ENCODE peak calls at places on chromosomes 6 and 20, in ten cellular contexts. O is naive thymus-derived CD8-positive, alpha-beta T cell; A is EL; L is ovary; M is OCI-LY7; D is stimulated activated naive B cell treated with anti-CD40 and anti-IgM and Interleukin-4, amounts not matched to agents 10 μg/mL and 1 μg/mL and 100 μg/mL, for 72 hours; P is astrocyte of the spinal cord; F is lung microvascular endothelial cell; E is activated naive CD8-positive, alpha-beta T cell treated with anti-CD3 and anti-CD28 coated beads for 36 hours; I is IMR-90. V is an unnamed sample.

GRCh38 chr20:771741-772464 is 3.6 kb upstream of the SLC52A3 start:
- DNase-seq in O (no peak), A (no peak), L (no peak), M (no peak), D (no peak), P (no peak), F (peak; percentile 8), E (no peak), I (no peak), V (no peak)

GRCh38 chr6:135321012-135321621 is 140.0 kb downstream of the MYB start:
- DNase-seq in O (no peak), A (no peak), L (no peak), M (no peak), D (no peak), P (no peak), F (no peak), E (no peak), I (no peak), V (no peak)

GRCh38 chr6:151445482-151445881 is 6.4 kb downstream of the RMND1 start:
- DNase-seq in O (no peak), A (peak; percentile 86), L (no peak), M (no peak), D (no peak), P (peak; percentile 93), F (peak; percentile 70), E (no peak), I (peak; percentile 95), V (no peak)

GRCh38 chr20:13085275-13085674 is 76.5 kb downstream of the SPTLC3 start:
- DNase-seq in O (no peak), A (no peak), L (no peak), M (no peak), D (no peak), P (no peak), F (no peak), E (no peak), I (no peak), V (no peak)

GRCh38 chr20:32553618-32554017 is 31.5 kb downstream of the NOL4L start:
- DNase-seq in O (no peak), A (no peak), L (no peak), M (no peak), D (no peak), P (no peak), F (no peak), E (no peak), I (no peak), V (no peak)

GRCh38 chr6:116485786-116486185 is 24.6 kb downstream of the CALHM6 start:
- DNase-seq in O (no peak), A (no peak), L (no peak), M (no peak), D (no peak), P (no peak), F (no peak), E (no peak), I (no peak), V (no peak)

GRCh38 chr20:37406010-37406998 is 60.4 kb downstream of the SRC start:
- DNase-seq in O (no peak), A (peak; percentile 65), L (peak; percentile 67), M (peak; percentile 41), D (no peak), P (no peak), F (peak; percentile 38), E (peak; percentile 55), I (peak; percentile 28), V (no peak)

GRCh38 chr6:109874086-109874485 is 104.0 kb upstream of the GPR6 start:
- DNase-seq in O (no peak), A (no peak), L (no peak), M (no peak), D (no peak), P (no peak), F (no peak), E (no peak), I (no peak), V (no peak)

GRCh38 chr20:53255102-53255710 is 283.0 kb downstream of the TSHZ2 start:
- DNase-seq in O (no peak), A (no peak), L (no peak), M (no peak), D (no peak), P (no peak), F (no peak), E (no peak), I (no peak), V (no peak)

GRCh38 chr6:87575423-87575822 is 14.4 kb downstream of the RARS2 start:
- DNase-seq in O (no peak), A (no peak), L (no peak), M (no peak), D (no peak), P (no peak), F (no peak), E (no peak), I (no peak), V (no peak)

GRCh38 chr6:125363360-125364121 is 61.8 kb upstream of the HDDC2 start:
- DNase-seq in O (no peak), A (peak; percentile 36), L (peak; percentile 65), M (no peak), D (no peak), P (peak; percentile 73), F (peak; percentile 77), E (no peak), I (peak; percentile 17), V (no peak)

GRCh38 chr6:126033696-126034095 is 47.4 kb downstream of the TRMT11 start:
- DNase-seq in O (no peak), A (peak; percentile 85), L (no peak), M (peak; percentile 18), D (no peak), P (peak; percentile 92), F (peak; percentile 86), E (no peak), I (peak; percentile 91), V (no peak)

GRCh38 chr20:54123587-54124180 is 50.1 kb downstream of the CYP24A1 start:
- DNase-seq in O (no peak), A (peak; percentile 95), L (no peak), M (no peak), D (no peak), P (peak; percentile 96), F (peak; percentile 52), E (no peak), I (peak; percentile 93), V (no peak)

GRCh38 chr6:39266782-39267355 is 37.6 kb upstream of the KCNK5 start:
- DNase-seq in O (no peak), A (no peak), L (no peak), M (no peak), D (no peak), P (no peak), F (no peak), E (peak; percentile 26), I (no peak), V (no peak)

GRCh38 chr6:105191351-105191750 is 11.5 kb upstream of the POPDC3 start:
- DNase-seq in O (no peak), A (no peak), L (no peak), M (no peak), D (no peak), P (no peak), F (peak; percentile 71), E (no peak), I (peak; percentile 34), V (no peak)

GRCh38 chr6:3363296-3364025 is 93.4 kb downstream of the SLC22A23 start:
- DNase-seq in O (no peak), A (no peak), L (no peak), M (no peak), D (no peak), P (no peak), F (no peak), E (no peak), I (no peak), V (no peak)

GRCh38 chr6:77813090-77813489 is 160.3 kb downstream of the MEI4 start:
- DNase-seq in O (no peak), A (no peak), L (no peak), M (no peak), D (no peak), P (no peak), F (no peak), E (no peak), I (no peak), V (no peak)

GRCh38 chr6:127841811-127842210 is 59.0 kb downstream of the THEMIS start:
- DNase-seq in O (no peak), A (peak; percentile 11), L (no peak), M (no peak), D (no peak), P (peak; percentile 29), F (no peak), E (no peak), I (peak; percentile 56), V (no peak)

GRCh38 chr6:1322725-1323219 is 10.9 kb downstream of the FOXQ1 start:
- DNase-seq in O (no peak), A (peak; percentile 54), L (no peak), M (no peak), D (no peak), P (peak; percentile 34), F (no peak), E (no peak), I (peak; percentile 44), V (no peak)

GRCh38 chr6:72966628-72967280 is 258.5 kb downstream of the KHDC1L start:
- DNase-seq in O (no peak), A (peak; percentile 35), L (no peak), M (no peak), D (no peak), P (peak; percentile 25), F (no peak), E (no peak), I (peak; percentile 27), V (no peak)

GRCh38 chr6:170222498-170223471 is 68.1 kb downstream of the DLL1 start:
- DNase-seq in O (no peak), A (no peak), L (no peak), M (no peak), D (no peak), P (peak; percentile 12), F (no peak), E (no peak), I (no peak), V (no peak)

GRCh38 chr20:31473331-31474096 is 1.4 kb downstream of the DEFB124 start:
- DNase-seq in O (no peak), A (no peak), L (no peak), M (no peak), D (no peak), P (no peak), F (no peak), E (no peak), I (no peak), V (no peak)

GRCh38 chr20:62776692-62777527 is 19.4 kb upstream of the MRGBP start:
- DNase-seq in O (peak; percentile 45), A (peak; percentile 65), L (no peak), M (peak; percentile 86), D (no peak), P (no peak), F (peak; percentile 30), E (peak; percentile 51), I (peak; percentile 13), V (peak; percentile 43)

GRCh38 chr6:131727467-131727866 is 16.6 kb upstream of the CTAGE9 start:
- DNase-seq in O (no peak), A (no peak), L (no peak), M (no peak), D (no peak), P (no peak), F (no peak), E (no peak), I (no peak), V (no peak)

GRCh38 chr6:44304282-44305199 is 8.6 kb downstream of the AARS2 start:
- DNase-seq in O (peak; percentile 23), A (peak; percentile 41), L (no peak), M (peak; percentile 50), D (peak; percentile 19), P (peak; percentile 42), F (peak; percentile 61), E (peak; percentile 37), I (peak; percentile 35), V (peak; percentile 45)

GRCh38 chr6:70763754-70764153 is 96.1 kb downstream of the SMAP1 start:
- DNase-seq in O (no peak), A (peak; percentile 13), L (no peak), M (no peak), D (no peak), P (no peak), F (no peak), E (no peak), I (peak; percentile 18), V (no peak)

GRCh38 chr6:40308533-40309306 is 278.4 kb downstream of the LRFN2 start:
- DNase-seq in O (peak; percentile 10), A (peak; percentile 41), L (peak; percentile 61), M (peak; percentile 59), D (peak; percentile 50), P (peak; percentile 5), F (peak; percentile 45), E (peak; percentile 39), I (peak; percentile 26), V (peak; percentile 23)

GRCh38 chr6:24283043-24283985 is 74.5 kb downstream of the DCDC2 start:
- DNase-seq in O (peak; percentile 19), A (peak; percentile 79), L (peak; percentile 45), M (peak; percentile 65), D (peak; percentile 34), P (peak; percentile 85), F (peak; percentile 56), E (peak; percentile 40), I (peak; percentile 61), V (no peak)

V was measured in stimulated activated naive CD4-positive, alpha-beta T cell.